ENCODE peak calls at places on chromosomes 2 and 18, in ten cellular contexts. K is bronchial epithelial cell, Y is dorsolateral prefrontal cortex, P is colonic mucosa, O is nephron progenitor cell, Q is left ventricle myocardium inferior, E is H1, M is A549, I is endodermal cell, S is suprapubic skin. D is an unnamed sample.

GRCh38 chr18:47680488-47680887 is 250.0 kb downstream of the SMAD2 start:
- DNase-seq in M (no peak), I (no peak), S (no peak), O (no peak), P (no peak), Y (no peak), Q (no peak), K (no peak), E (no peak), D (no peak)

GRCh38 chr2:231615058-231615671 is 22.5 kb downstream of the TEX44 start:
- DNase-seq in I (peak; percentile 84), M (no peak), K (no peak), Q (no peak), O (peak; percentile 44), S (no peak), E (peak; percentile 71), Y (no peak), P (peak; percentile 38), D (peak; percentile 17)

GRCh38 chr2:237438082-237438925 is 24.3 kb upstream of the COL6A3 start:
- DNase-seq in M (no peak), I (peak; percentile 82), S (peak; percentile 41), P (peak; percentile 68), O (no peak), E (peak; percentile 56), K (peak; percentile 44), Q (no peak), Y (no peak), D (no peak)

GRCh38 chr2:178455947-178456346 is 4.8 kb downstream of the PJVK start:
- DNase-seq in M (no peak), E (no peak), S (no peak), O (no peak), I (no peak), Q (no peak), K (no peak), P (no peak), Y (no peak), D (no peak)

GRCh38 chr2:96259497-96259921 is 6.3 kb downstream of the TMEM127 start:
- DNase-seq in E (no peak), S (no peak), Y (no peak), Q (peak; percentile 47), I (no peak), K (no peak), M (no peak), P (peak; percentile 78), O (no peak), D (no peak)

GRCh38 chr2:63053889-63054725 is 3.5 kb downstream of the OTX1 start:
- DNase-seq in M (no peak), K (no peak), Q (no peak), P (peak; percentile 42), E (peak; percentile 96), Y (no peak), S (no peak), O (peak; percentile 56), I (peak; percentile 95), D (peak; percentile 15)

GRCh38 chr18:5295231-5295920 is at the start of gene ZBTB14:
- DNase-seq in K (peak; percentile 22), S (no peak), O (peak; percentile 74), M (peak; percentile 31), Q (peak; percentile 70), Y (no peak), E (peak; percentile 65), P (peak; percentile 49), I (peak; percentile 79), D (peak; percentile 62)

GRCh38 chr18:75131455-75132000 is 77.4 kb downstream of the PTGR3 start:
- DNase-seq in Q (no peak), M (no peak), P (peak; percentile 12), Y (no peak), I (peak; percentile 46), O (no peak), E (peak; percentile 43), K (no peak), S (peak; percentile 72), D (no peak)

GRCh38 chr2:233448220-233448559 is 93.9 kb downstream of the DGKD start:
- DNase-seq in P (no peak), E (no peak), O (peak; percentile 39), M (peak; percentile 68), Y (no peak), S (peak; percentile 65), I (peak; percentile 81), Q (no peak), K (peak; percentile 13), D (no peak)

GRCh38 chr2:230930149-230930780 is 5.2 kb upstream of the GPR55 start:
- DNase-seq in O (no peak), K (no peak), I (peak; percentile 12), Y (no peak), S (peak; percentile 38), M (no peak), P (no peak), Q (no peak), E (no peak), D (no peak)

GRCh38 chr2:88188741-88189140 is 18.6 kb downstream of the THNSL2 start:
- DNase-seq in M (no peak), S (no peak), Q (no peak), I (no peak), K (peak; percentile 50), Y (no peak), E (no peak), P (no peak), O (no peak), D (no peak)

GRCh38 chr18:29157057-29157780 is 980.3 kb upstream of the CDH2 start:
- DNase-seq in K (peak; percentile 85), S (no peak), E (no peak), M (peak; percentile 7), P (no peak), I (no peak), O (no peak), Q (no peak), Y (no peak), D (no peak)

GRCh38 chr2:138201326-138201725 is 237.1 kb downstream of the HNMT start:
- DNase-seq in E (no peak), Q (no peak), M (no peak), O (no peak), S (no peak), I (no peak), P (no peak), Y (no peak), K (peak; percentile 40), D (no peak)

GRCh38 chr18:31245820-31246219 is 72.1 kb upstream of the DSG1 start:
- DNase-seq in S (no peak), I (no peak), O (no peak), Q (no peak), P (no peak), K (peak; percentile 86), M (no peak), E (no peak), Y (no peak), D (no peak)

GRCh38 chr18:31243740-31244512 is 74.0 kb upstream of the DSG1 start:
- DNase-seq in K (no peak), Q (no peak), O (no peak), S (no peak), P (peak; percentile 42), E (no peak), I (no peak), Y (no peak), M (no peak), D (no peak)

GRCh38 chr18:31241425-31241824 is 76.5 kb upstream of the DSG1 start:
- DNase-seq in M (no peak), I (no peak), P (no peak), O (no peak), S (no peak), K (peak; percentile 84), E (no peak), Q (no peak), Y (no peak), D (no peak)

GRCh38 chr18:31244737-31245432 is 73.1 kb upstream of the DSG1 start:
- DNase-seq in I (no peak), P (no peak), S (no peak), M (no peak), O (peak; percentile 20), E (no peak), K (peak; percentile 80), Q (no peak), Y (no peak), D (no peak)

GRCh38 chr18:31241900-31242409 is 76.0 kb upstream of the DSG1 start:
- DNase-seq in Q (no peak), E (peak; percentile 84), P (peak; percentile 79), Y (no peak), I (peak; percentile 89), S (no peak), M (peak; percentile 88), K (peak; percentile 100), O (peak; percentile 68), D (peak; percentile 58)
- TF ChIP-seq CTCF in Q (peak; percentile 45), E (peak; percentile 60), P (peak; percentile 44), Y (no peak), I (peak; percentile 95), S (peak; percentile 17), M (peak; percentile 50), K (peak; percentile 81), O (peak; percentile 71), D (peak; percentile 84)

DNA sequence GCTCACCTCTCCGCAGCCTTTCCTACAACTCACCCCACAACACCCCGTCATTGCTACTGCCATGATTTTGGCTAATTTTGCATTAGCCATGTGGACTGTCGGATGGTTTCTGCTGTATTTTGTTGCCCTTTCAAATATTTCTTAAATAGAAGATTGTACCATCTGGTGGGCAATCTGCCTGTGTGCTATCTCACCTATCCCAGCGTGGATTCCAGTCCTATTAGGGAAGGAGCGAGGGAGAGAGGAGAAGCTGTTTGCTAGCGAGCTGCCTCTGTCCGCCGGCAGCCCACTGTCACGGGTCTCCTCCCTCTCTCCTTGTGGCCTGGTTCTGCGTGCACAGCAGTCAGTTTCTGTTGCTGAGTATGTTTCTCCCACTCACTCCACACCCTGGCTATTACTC is 336.2 kb downstream of the TXNL1 start:
- DNase-seq in I (no peak), O (no peak), E (no peak), P (no peak), Y (no peak), Q (no peak), M (no peak), S (no peak), K (no peak), D (no peak)
- TF ChIP-seq CTCF in I (no peak), O (no peak), E (no peak), P (no peak), Y (no peak), Q (no peak), M (no peak), S (no peak), K (no peak), D (no peak)

DNA sequence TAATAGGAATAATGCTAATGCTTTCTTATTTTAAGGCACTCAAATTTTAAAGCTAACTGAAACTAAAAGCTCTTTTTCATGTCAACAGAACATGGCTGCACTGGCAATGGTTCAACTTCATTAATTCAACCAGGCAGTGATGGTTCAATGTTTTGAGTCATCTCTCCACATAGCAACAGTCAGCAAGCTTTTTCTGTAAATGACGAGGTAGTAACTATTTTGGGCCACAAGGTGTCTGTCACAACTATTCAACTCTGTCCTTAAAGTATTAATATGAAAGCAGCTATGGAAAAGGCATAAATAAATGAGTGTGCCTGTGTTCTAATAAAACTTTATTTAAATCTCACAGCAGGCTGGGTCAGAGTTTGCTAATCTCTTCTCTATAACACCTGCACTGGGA is 1425.6 kb upstream of the PIK3C3 start:
- DNase-seq in Q (no peak), S (no peak), E (no peak), M (no peak), O (no peak), I (no peak), Y (no peak), P (no peak), K (peak; percentile 55), D (no peak)
- TF ChIP-seq CTCF in Q (no peak), S (no peak), E (peak; percentile 4), M (no peak), O (peak; percentile 16), I (peak; percentile 71), Y (no peak), P (no peak), K (peak; percentile 35), D (peak; percentile 21)

GRCh38 chr2:86543335-86543734 is 19.9 kb downstream of the CHMP3 start:
- DNase-seq in Q (no peak), M (no peak), K (no peak), E (no peak), P (no peak), I (no peak), S (no peak), O (no peak), Y (no peak), D (no peak)

GRCh38 chr2:86541282-86541681 is 22.0 kb downstream of the CHMP3 start:
- DNase-seq in E (no peak), K (no peak), S (no peak), P (no peak), O (no peak), Q (no peak), M (no peak), I (no peak), Y (no peak), D (no peak)
- TF ChIP-seq CTCF in E (no peak), K (no peak), S (no peak), P (no peak), O (no peak), Q (no peak), M (no peak), I (no peak), Y (no peak), D (no peak)

D was measured in progenitor cell of endocrine pancreas.